ENCODE peak calls at places on chromosomes 1 and 21, in five cellular contexts. One of them, this sample, is unnamed.

GRCh38 chr1:168621356-168621755 is 45.0 kb downstream of the XCL1 start:
- DNase-seq in activated CD4-positive, alpha-beta memory T cell treated with anti-CD3 and anti-CD28 coated beads, Interleukin-2, amount 10 ng/mL, durations not matched to agents 7 days and 5 days: no peak
- DNase-seq in NCI-H774: no peak
- DNase-seq in GM10248: no peak
- DNase-seq in heart right ventricle: no peak
- DNase-seq in this sample: no peak

GRCh38 chr1:155352600-155352999 is 31.9 kb downstream of the RUSC1 start:
- DNase-seq in activated CD4-positive, alpha-beta memory T cell treated with anti-CD3 and anti-CD28 coated beads, Interleukin-2, amount 10 ng/mL, durations not matched to agents 7 days and 5 days: no peak
- DNase-seq in NCI-H774: no peak
- DNase-seq in GM10248: no peak
- DNase-seq in heart right ventricle: no peak
- DNase-seq in this sample: no peak

GRCh38 chr21:42304556-42305454 is 10.4 kb downstream of the TFF3 start:
- DNase-seq in activated CD4-positive, alpha-beta memory T cell treated with anti-CD3 and anti-CD28 coated beads, Interleukin-2, amount 10 ng/mL, durations not matched to agents 7 days and 5 days: no peak
- DNase-seq in NCI-H774: no peak
- DNase-seq in GM10248: no peak
- DNase-seq in heart right ventricle: no peak
- DNase-seq in this sample: no peak

GRCh38 chr1:19212167-19212566 is 2.1 kb upstream of the UBR4 start:
- DNase-seq in activated CD4-positive, alpha-beta memory T cell treated with anti-CD3 and anti-CD28 coated beads, Interleukin-2, amount 10 ng/mL, durations not matched to agents 7 days and 5 days: no peak
- DNase-seq in NCI-H774: no peak
- DNase-seq in GM10248: no peak
- DNase-seq in heart right ventricle: no peak
- DNase-seq in this sample: no peak

GRCh38 chr1:39214998-39215873 is 10.7 kb downstream of the MACF1 start:
- DNase-seq in activated CD4-positive, alpha-beta memory T cell treated with anti-CD3 and anti-CD28 coated beads, Interleukin-2, amount 10 ng/mL, durations not matched to agents 7 days and 5 days: peak
- DNase-seq in NCI-H774: no peak
- DNase-seq in GM10248: peak
- DNase-seq in heart right ventricle: peak
- DNase-seq in this sample: peak

GRCh38 chr1:37035828-37036666 is 1.7 kb upstream of the GRIK3 start:
- DNase-seq in activated CD4-positive, alpha-beta memory T cell treated with anti-CD3 and anti-CD28 coated beads, Interleukin-2, amount 10 ng/mL, durations not matched to agents 7 days and 5 days: no peak
- DNase-seq in NCI-H774: peak
- DNase-seq in GM10248: peak
- DNase-seq in heart right ventricle: no peak
- DNase-seq in this sample: no peak

GRCh38 chr1:234726359-234726836 is 116.4 kb upstream of the IRF2BP2 start:
- DNase-seq in activated CD4-positive, alpha-beta memory T cell treated with anti-CD3 and anti-CD28 coated beads, Interleukin-2, amount 10 ng/mL, durations not matched to agents 7 days and 5 days: no peak
- DNase-seq in NCI-H774: no peak
- DNase-seq in GM10248: no peak
- DNase-seq in heart right ventricle: no peak
- DNase-seq in this sample: no peak

GRCh38 chr1:84665703-84666317 is 24.5 kb downstream of the SSX2IP start:
- DNase-seq in activated CD4-positive, alpha-beta memory T cell treated with anti-CD3 and anti-CD28 coated beads, Interleukin-2, amount 10 ng/mL, durations not matched to agents 7 days and 5 days: no peak
- DNase-seq in NCI-H774: peak
- DNase-seq in GM10248: no peak
- DNase-seq in heart right ventricle: no peak
- DNase-seq in this sample: no peak

GRCh38 chr1:218242171-218242570 is 42.9 kb upstream of the RRP15 start:
- DNase-seq in activated CD4-positive, alpha-beta memory T cell treated with anti-CD3 and anti-CD28 coated beads, Interleukin-2, amount 10 ng/mL, durations not matched to agents 7 days and 5 days: no peak
- DNase-seq in NCI-H774: no peak
- DNase-seq in GM10248: no peak
- DNase-seq in heart right ventricle: no peak
- DNase-seq in this sample: no peak

GRCh38 chr1:155072531-155073289 is 5.9 kb upstream of the EFNA3 start:
- DNase-seq in activated CD4-positive, alpha-beta memory T cell treated with anti-CD3 and anti-CD28 coated beads, Interleukin-2, amount 10 ng/mL, durations not matched to agents 7 days and 5 days: no peak
- DNase-seq in NCI-H774: no peak
- DNase-seq in GM10248: no peak
- DNase-seq in heart right ventricle: no peak
- DNase-seq in this sample: no peak

GRCh38 chr1:47031059-47031458 is 7.6 kb downstream of the CYP4X1 start:
- DNase-seq in activated CD4-positive, alpha-beta memory T cell treated with anti-CD3 and anti-CD28 coated beads, Interleukin-2, amount 10 ng/mL, durations not matched to agents 7 days and 5 days: no peak
- DNase-seq in NCI-H774: no peak
- DNase-seq in GM10248: no peak
- DNase-seq in heart right ventricle: no peak
- DNase-seq in this sample: no peak

GRCh38 chr1:50095716-50096115 is 13.0 kb upstream of the ELAVL4 start:
- DNase-seq in activated CD4-positive, alpha-beta memory T cell treated with anti-CD3 and anti-CD28 coated beads, Interleukin-2, amount 10 ng/mL, durations not matched to agents 7 days and 5 days: no peak
- DNase-seq in NCI-H774: no peak
- DNase-seq in GM10248: no peak
- DNase-seq in heart right ventricle: no peak
- DNase-seq in this sample: no peak

GRCh38 chr1:205304046-205304694 is 17.4 kb downstream of the NUAK2 start:
- DNase-seq in activated CD4-positive, alpha-beta memory T cell treated with anti-CD3 and anti-CD28 coated beads, Interleukin-2, amount 10 ng/mL, durations not matched to agents 7 days and 5 days: no peak
- DNase-seq in NCI-H774: no peak
- DNase-seq in GM10248: no peak
- DNase-seq in heart right ventricle: no peak
- DNase-seq in this sample: no peak

GRCh38 chr1:154419620-154420020 is 14.5 kb downstream of the IL6R start:
- DNase-seq in activated CD4-positive, alpha-beta memory T cell treated with anti-CD3 and anti-CD28 coated beads, Interleukin-2, amount 10 ng/mL, durations not matched to agents 7 days and 5 days: peak
- DNase-seq in NCI-H774: peak
- DNase-seq in GM10248: no peak
- DNase-seq in heart right ventricle: peak
- DNase-seq in this sample: no peak

GRCh38 chr1:77543822-77544448 is 138.5 kb downstream of the ZZZ3 start:
- DNase-seq in activated CD4-positive, alpha-beta memory T cell treated with anti-CD3 and anti-CD28 coated beads, Interleukin-2, amount 10 ng/mL, durations not matched to agents 7 days and 5 days: no peak
- DNase-seq in NCI-H774: peak
- DNase-seq in GM10248: no peak
- DNase-seq in heart right ventricle: no peak
- DNase-seq in this sample: no peak

GRCh38 chr1:221039616-221040015 is 160.4 kb downstream of the HLX start:
- DNase-seq in activated CD4-positive, alpha-beta memory T cell treated with anti-CD3 and anti-CD28 coated beads, Interleukin-2, amount 10 ng/mL, durations not matched to agents 7 days and 5 days: no peak
- DNase-seq in NCI-H774: no peak
- DNase-seq in GM10248: no peak
- DNase-seq in heart right ventricle: no peak
- DNase-seq in this sample: no peak

GRCh38 chr1:206892351-206892984 is 4.8 kb upstream of the IL24 start:
- DNase-seq in activated CD4-positive, alpha-beta memory T cell treated with anti-CD3 and anti-CD28 coated beads, Interleukin-2, amount 10 ng/mL, durations not matched to agents 7 days and 5 days: no peak
- DNase-seq in NCI-H774: no peak
- DNase-seq in GM10248: no peak
- DNase-seq in heart right ventricle: no peak
- DNase-seq in this sample: no peak

GRCh38 chr21:28427356-28428022 is 565.2 kb downstream of the LTN1 start:
- DNase-seq in activated CD4-positive, alpha-beta memory T cell treated with anti-CD3 and anti-CD28 coated beads, Interleukin-2, amount 10 ng/mL, durations not matched to agents 7 days and 5 days: no peak
- DNase-seq in NCI-H774: no peak
- DNase-seq in GM10248: no peak
- DNase-seq in heart right ventricle: no peak
- DNase-seq in this sample: no peak

GRCh38 chr1:56094168-56094567 is 485.2 kb downstream of the PLPP3 start:
- DNase-seq in activated CD4-positive, alpha-beta memory T cell treated with anti-CD3 and anti-CD28 coated beads, Interleukin-2, amount 10 ng/mL, durations not matched to agents 7 days and 5 days: no peak
- DNase-seq in NCI-H774: no peak
- DNase-seq in GM10248: no peak
- DNase-seq in heart right ventricle: no peak
- DNase-seq in this sample: no peak

GRCh38 chr1:26126321-26127084 is 14.9 kb downstream of the PDIK1L start:
- DNase-seq in activated CD4-positive, alpha-beta memory T cell treated with anti-CD3 and anti-CD28 coated beads, Interleukin-2, amount 10 ng/mL, durations not matched to agents 7 days and 5 days: peak
- DNase-seq in NCI-H774: peak
- DNase-seq in GM10248: peak
- DNase-seq in heart right ventricle: no peak
- DNase-seq in this sample: peak

GRCh38 chr1:164320780-164321683 is 238.0 kb upstream of the PBX1 start:
- DNase-seq in activated CD4-positive, alpha-beta memory T cell treated with anti-CD3 and anti-CD28 coated beads, Interleukin-2, amount 10 ng/mL, durations not matched to agents 7 days and 5 days: no peak
- DNase-seq in NCI-H774: peak
- DNase-seq in GM10248: no peak
- DNase-seq in heart right ventricle: peak
- DNase-seq in this sample: no peak